ENCODE peak calls at places on chromosomes 1 and 21, in five cellular contexts. One of them, this sample, is unnamed.

GRCh38 chr1:27678747-27679146 is 6.8 kb upstream of the IFI6 start:
- DNase-seq in dorsolateral prefrontal cortex: no peak
- DNase-seq in stomach: no peak
- DNase-seq in progenitor cell of endocrine pancreas: no peak
- DNase-seq in coronary artery: no peak
- DNase-seq in this sample: no peak

GRCh38 chr1:224730950-224731349 is 114.8 kb downstream of the CNIH3 start:
- DNase-seq in dorsolateral prefrontal cortex: no peak
- DNase-seq in stomach: no peak
- DNase-seq in progenitor cell of endocrine pancreas: no peak
- DNase-seq in coronary artery: no peak
- DNase-seq in this sample: no peak

GRCh38 chr1:43913666-43914325 is 19.8 kb upstream of the ARTN start:
- DNase-seq in dorsolateral prefrontal cortex: no peak
- DNase-seq in stomach: no peak
- DNase-seq in progenitor cell of endocrine pancreas: no peak
- DNase-seq in coronary artery: no peak
- DNase-seq in this sample: no peak

GRCh38 chr21:21715286-21715969 is 717.2 kb downstream of the NCAM2 start:
- DNase-seq in dorsolateral prefrontal cortex: no peak
- DNase-seq in stomach: no peak
- DNase-seq in progenitor cell of endocrine pancreas: no peak
- DNase-seq in coronary artery: no peak
- DNase-seq in this sample: no peak

GRCh38 chr1:89842547-89843278 is 21.9 kb downstream of the LRRC8D start:
- DNase-seq in dorsolateral prefrontal cortex: no peak
- DNase-seq in stomach: no peak
- DNase-seq in progenitor cell of endocrine pancreas: no peak
- DNase-seq in coronary artery: no peak
- DNase-seq in this sample: no peak

GRCh38 chr1:3820316-3820715 is 24.0 kb upstream of the LRRC47 start:
- DNase-seq in dorsolateral prefrontal cortex: no peak
- DNase-seq in stomach: no peak
- DNase-seq in progenitor cell of endocrine pancreas: no peak
- DNase-seq in coronary artery: no peak
- DNase-seq in this sample: peak

GRCh38 chr1:213180833-213181232 is 129.8 kb downstream of the RPS6KC1 start:
- DNase-seq in dorsolateral prefrontal cortex: no peak
- DNase-seq in stomach: no peak
- DNase-seq in progenitor cell of endocrine pancreas: no peak
- DNase-seq in coronary artery: no peak
- DNase-seq in this sample: no peak

GRCh38 chr1:66597500-66597899 is 63.5 kb downstream of the SGIP1 start:
- DNase-seq in dorsolateral prefrontal cortex: no peak
- DNase-seq in stomach: no peak
- DNase-seq in progenitor cell of endocrine pancreas: no peak
- DNase-seq in coronary artery: no peak
- DNase-seq in this sample: no peak

GRCh38 chr1:102434421-102434820 is 437.7 kb upstream of the OLFM3 start:
- DNase-seq in dorsolateral prefrontal cortex: no peak
- DNase-seq in stomach: no peak
- DNase-seq in progenitor cell of endocrine pancreas: no peak
- DNase-seq in coronary artery: no peak
- DNase-seq in this sample: no peak

GRCh38 chr1:183807549-183808168 is 2.7 kb downstream of the RGL1 start:
- DNase-seq in dorsolateral prefrontal cortex: no peak
- DNase-seq in stomach: no peak
- DNase-seq in progenitor cell of endocrine pancreas: no peak
- DNase-seq in coronary artery: no peak
- DNase-seq in this sample: no peak

GRCh38 chr1:31704261-31705079 is 653 bp upstream of the COL16A1 start:
- DNase-seq in dorsolateral prefrontal cortex: no peak
- DNase-seq in stomach: peak
- DNase-seq in progenitor cell of endocrine pancreas: no peak
- DNase-seq in coronary artery: no peak
- DNase-seq in this sample: no peak

GRCh38 chr1:170213598-170213997 is 67.8 kb downstream of the NTMT2 start:
- DNase-seq in dorsolateral prefrontal cortex: no peak
- DNase-seq in stomach: no peak
- DNase-seq in progenitor cell of endocrine pancreas: no peak
- DNase-seq in coronary artery: no peak
- DNase-seq in this sample: no peak

GRCh38 chr1:183304466-183305122 is 113.6 kb downstream of the NMNAT2 start:
- DNase-seq in dorsolateral prefrontal cortex: no peak
- DNase-seq in stomach: no peak
- DNase-seq in progenitor cell of endocrine pancreas: no peak
- DNase-seq in coronary artery: no peak
- DNase-seq in this sample: no peak

GRCh38 chr1:178379807-178380206 is 117.0 kb downstream of the CLEC20A start:
- DNase-seq in dorsolateral prefrontal cortex: no peak
- DNase-seq in stomach: no peak
- DNase-seq in progenitor cell of endocrine pancreas: no peak
- DNase-seq in coronary artery: no peak
- DNase-seq in this sample: no peak

GRCh38 chr1:227734546-227734857 is 600 bp downstream of the JMJD4 start:
- DNase-seq in dorsolateral prefrontal cortex: no peak
- DNase-seq in stomach: no peak
- DNase-seq in progenitor cell of endocrine pancreas: no peak
- DNase-seq in coronary artery: no peak
- DNase-seq in this sample: no peak

GRCh38 chr1:55989971-55990370 is 589.4 kb downstream of the PLPP3 start:
- DNase-seq in dorsolateral prefrontal cortex: no peak
- DNase-seq in stomach: no peak
- DNase-seq in progenitor cell of endocrine pancreas: no peak
- DNase-seq in coronary artery: no peak
- DNase-seq in this sample: no peak

GRCh38 chr1:161440312-161440894 is 64.9 kb upstream of the FCGR2A start:
- DNase-seq in dorsolateral prefrontal cortex: peak
- DNase-seq in stomach: peak
- DNase-seq in progenitor cell of endocrine pancreas: peak
- DNase-seq in coronary artery: no peak
- DNase-seq in this sample: peak

GRCh38 chr1:202416641-202417040 is 68.1 kb downstream of the PPP1R12B start:
- DNase-seq in dorsolateral prefrontal cortex: no peak
- DNase-seq in stomach: no peak
- DNase-seq in progenitor cell of endocrine pancreas: no peak
- DNase-seq in coronary artery: no peak
- DNase-seq in this sample: no peak

GRCh38 chr1:33507661-33508060 is 35.2 kb downstream of the ZSCAN20 start:
- DNase-seq in dorsolateral prefrontal cortex: no peak
- DNase-seq in stomach: no peak
- DNase-seq in progenitor cell of endocrine pancreas: no peak
- DNase-seq in coronary artery: no peak
- DNase-seq in this sample: no peak

GRCh38 chr1:92599184-92599583 is 112.5 kb upstream of the GFI1 start:
- DNase-seq in dorsolateral prefrontal cortex: no peak
- DNase-seq in stomach: no peak
- DNase-seq in progenitor cell of endocrine pancreas: no peak
- DNase-seq in coronary artery: no peak
- DNase-seq in this sample: no peak
- TF ChIP-seq CTCF in dorsolateral prefrontal cortex: peak
- TF ChIP-seq CTCF in stomach: no peak
- TF ChIP-seq CTCF in progenitor cell of endocrine pancreas: peak
- TF ChIP-seq CTCF in coronary artery: no peak
- TF ChIP-seq CTCF in this sample: peak

GRCh38 chr1:88683848-88684481 is at the start of gene PKN2:
- DNase-seq in dorsolateral prefrontal cortex: peak
- DNase-seq in stomach: peak
- DNase-seq in progenitor cell of endocrine pancreas: peak
- DNase-seq in coronary artery: peak
- DNase-seq in this sample: peak
- TF ChIP-seq CTCF in dorsolateral prefrontal cortex: peak
- TF ChIP-seq CTCF in stomach: peak
- TF ChIP-seq CTCF in progenitor cell of endocrine pancreas: peak
- TF ChIP-seq CTCF in coronary artery: no peak
- TF ChIP-seq CTCF in this sample: peak

GRCh38 chr1:16644179-16645043 is 22.3 kb downstream of the RNU1-3 start:
- DNase-seq in dorsolateral prefrontal cortex: peak
- DNase-seq in stomach: peak
- DNase-seq in progenitor cell of endocrine pancreas: peak
- DNase-seq in coronary artery: peak
- DNase-seq in this sample: peak
- TF ChIP-seq CTCF in dorsolateral prefrontal cortex: peak
- TF ChIP-seq CTCF in stomach: peak
- TF ChIP-seq CTCF in progenitor cell of endocrine pancreas: peak
- TF ChIP-seq CTCF in coronary artery: no peak
- TF ChIP-seq CTCF in this sample: peak

DNA sequence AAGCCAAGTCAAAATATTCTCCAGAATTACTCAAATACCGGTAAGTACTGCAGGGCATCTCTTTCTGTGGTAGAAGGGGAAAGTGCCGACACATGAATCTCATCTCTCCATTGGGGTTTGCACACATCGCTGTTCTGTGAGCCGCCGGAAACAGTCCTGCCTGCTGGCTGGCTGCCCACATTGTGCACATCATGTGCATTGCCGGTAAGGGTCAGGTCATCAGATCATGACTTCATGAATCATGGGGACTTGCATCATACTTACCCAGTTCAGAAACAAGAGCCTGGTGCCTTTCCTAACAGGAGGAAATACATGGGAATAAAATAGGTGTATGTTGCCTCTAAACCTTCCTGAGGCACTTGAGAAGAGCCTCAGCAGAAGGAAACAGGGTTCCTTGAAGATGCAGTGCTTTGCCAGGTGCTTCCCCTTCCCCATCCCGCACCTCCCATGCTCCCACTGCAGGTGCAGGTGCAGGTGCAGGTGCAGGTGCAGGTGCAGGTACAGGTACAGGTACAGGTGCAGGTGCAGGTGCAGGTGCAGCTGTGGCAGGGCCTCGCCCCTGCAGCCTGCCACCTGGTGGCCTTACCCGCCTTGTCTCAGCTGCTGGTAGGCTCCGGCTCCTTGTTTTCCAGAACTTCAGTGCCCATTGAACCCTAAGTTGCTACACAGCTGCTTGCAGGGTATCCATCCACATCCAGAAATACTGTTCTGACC is 26.5 kb downstream of the GPR137B start:
- DNase-seq in dorsolateral prefrontal cortex: peak
- DNase-seq in stomach: peak
- DNase-seq in progenitor cell of endocrine pancreas: no peak
- DNase-seq in coronary artery: no peak
- DNase-seq in this sample: peak
- TF ChIP-seq CTCF in dorsolateral prefrontal cortex: no peak
- TF ChIP-seq CTCF in stomach: no peak
- TF ChIP-seq CTCF in progenitor cell of endocrine pancreas: peak
- TF ChIP-seq CTCF in coronary artery: no peak
- TF ChIP-seq CTCF in this sample: no peak

This sample was measured in upper lobe of right lung.